ENCODE peak calls at places on chromosomes 3 and 15, in ten cellular contexts. L is Panc1, I is IMR-90, A is ascending aorta, J is esophagus squamous epithelium, T is mammary epithelial cell, D is stomach, H is right lobe of liver, U is spleen, Q is tibial artery. E is an unnamed sample.

GRCh38 chr3:51937611-51938450 is 3.9 kb downstream of the RRP9 start:
- DNase-seq in L (no peak), I (no peak), A (no peak), J (no peak), T (no peak), D (peak; percentile 20), H (no peak), U (peak; percentile 69), Q (no peak), E (no peak)

GRCh38 chr3:163622384-163622783 is 1455.9 kb downstream of the SI start:
- DNase-seq in L (no peak), I (no peak), A (no peak), J (no peak), T (no peak), D (no peak), H (no peak), U (no peak), Q (no peak), E (no peak)

GRCh38 chr15:100060276-100060926 is 281.4 kb downstream of the ADAMTS17 start:
- DNase-seq in L (no peak), I (peak; percentile 37), A (no peak), J (no peak), T (peak; percentile 70), D (peak; percentile 31), H (no peak), U (no peak), Q (no peak), E (no peak)

GRCh38 chr3:195540031-195540430 is 3.1 kb downstream of the PPP1R2 start:
- DNase-seq in L (no peak), I (no peak), A (no peak), J (no peak), T (no peak), D (no peak), H (no peak), U (no peak), Q (no peak), E (no peak)

GRCh38 chr3:27533718-27534578 is 49.8 kb upstream of the SLC4A7 start:
- DNase-seq in L (peak; percentile 99), I (peak; percentile 99), A (peak; percentile 68), J (no peak), T (peak; percentile 100), D (peak; percentile 28), H (peak; percentile 63), U (no peak), Q (peak; percentile 77), E (peak; percentile 81)

GRCh38 chr3:14216257-14217048 is 37.8 kb downstream of the LSM3 start:
- DNase-seq in L (no peak), I (no peak), A (peak; percentile 51), J (no peak), T (no peak), D (no peak), H (peak; percentile 33), U (peak; percentile 88), Q (no peak), E (no peak)

GRCh38 chr3:29440321-29441019 is 159.6 kb downstream of the RBMS3 start:
- DNase-seq in L (no peak), I (no peak), A (no peak), J (no peak), T (no peak), D (no peak), H (no peak), U (no peak), Q (no peak), E (peak; percentile 44)

GRCh38 chr3:194259982-194260856 is 90.9 kb downstream of the CPN2 start:
- DNase-seq in L (no peak), I (peak; percentile 52), A (no peak), J (no peak), T (no peak), D (peak; percentile 15), H (peak; percentile 10), U (no peak), Q (no peak), E (no peak)

GRCh38 chr3:10291641-10292040 is 1.1 kb downstream of the GHRL start:
- DNase-seq in L (no peak), I (no peak), A (no peak), J (no peak), T (no peak), D (no peak), H (no peak), U (no peak), Q (no peak), E (no peak)

GRCh38 chr3:14273886-14274517 is 95.4 kb downstream of the LSM3 start:
- DNase-seq in L (no peak), I (peak; percentile 35), A (no peak), J (no peak), T (peak; percentile 49), D (no peak), H (no peak), U (no peak), Q (no peak), E (no peak)

GRCh38 chr3:57068437-57069089 is 8.1 kb downstream of the SPATA12 start:
- DNase-seq in L (peak; percentile 77), I (peak; percentile 61), A (peak; percentile 24), J (peak; percentile 18), T (peak; percentile 90), D (no peak), H (no peak), U (peak; percentile 73), Q (peak; percentile 77), E (no peak)

GRCh38 chr15:68205558-68205944 is 419 bp upstream of the CALML4 start:
- DNase-seq in L (no peak), I (no peak), A (no peak), J (no peak), T (no peak), D (no peak), H (no peak), U (no peak), Q (no peak), E (no peak)

GRCh38 chr3:196193738-196194541 is 17.3 kb downstream of the ZDHHC19 start:
- DNase-seq in L (no peak), I (no peak), A (no peak), J (no peak), T (no peak), D (peak; percentile 90), H (peak; percentile 81), U (peak; percentile 86), Q (peak; percentile 51), E (peak; percentile 84)

GRCh38 chr3:98966862-98967554 is 65.5 kb upstream of the DCBLD2 start:
- DNase-seq in L (no peak), I (no peak), A (no peak), J (no peak), T (peak; percentile 77), D (no peak), H (no peak), U (no peak), Q (no peak), E (no peak)

GRCh38 chr15:60829416-60829815 is 350.5 kb upstream of the ICE2 start:
- DNase-seq in L (no peak), I (no peak), A (no peak), J (no peak), T (no peak), D (no peak), H (no peak), U (no peak), Q (no peak), E (no peak)

GRCh38 chr15:60831540-60831939 is 352.6 kb upstream of the ICE2 start:
- DNase-seq in L (no peak), I (no peak), A (no peak), J (no peak), T (no peak), D (no peak), H (no peak), U (no peak), Q (no peak), E (no peak)

GRCh38 chr15:60822403-60822802 is 343.5 kb upstream of the ICE2 start:
- DNase-seq in L (no peak), I (no peak), A (no peak), J (no peak), T (no peak), D (no peak), H (no peak), U (no peak), Q (no peak), E (no peak)

GRCh38 chr15:60830479-60830878 is 351.5 kb upstream of the ICE2 start:
- DNase-seq in L (no peak), I (peak; percentile 33), A (no peak), J (no peak), T (no peak), D (no peak), H (no peak), U (no peak), Q (no peak), E (no peak)

GRCh38 chr15:60827492-60827891 is 348.6 kb upstream of the ICE2 start:
- DNase-seq in L (no peak), I (no peak), A (no peak), J (no peak), T (no peak), D (no peak), H (no peak), U (no peak), Q (no peak), E (no peak)
- H3K4me3 ChIP-seq in L (no peak overlapping the region), I (no peak overlapping the region), A (no peak overlapping the region), J (no peak overlapping the region), T (no peak overlapping the region), D (no peak overlapping the region), H (no peak overlapping the region), U (no peak overlapping the region), Q (no peak overlapping the region), E (no peak overlapping the region)

GRCh38 chr3:40073310-40074007 is 236.0 kb upstream of the EIF1B start:
- DNase-seq in L (no peak), I (no peak), A (no peak), J (no peak), T (no peak), D (no peak), H (no peak), U (no peak), Q (no peak), E (no peak)
- TF ChIP-seq CTCF in L (peak; percentile 25), I (no peak), A (no peak), J (no peak), T (no peak), D (no peak), H (no peak), U (no peak), Q (no peak), E (no peak)

DNA sequence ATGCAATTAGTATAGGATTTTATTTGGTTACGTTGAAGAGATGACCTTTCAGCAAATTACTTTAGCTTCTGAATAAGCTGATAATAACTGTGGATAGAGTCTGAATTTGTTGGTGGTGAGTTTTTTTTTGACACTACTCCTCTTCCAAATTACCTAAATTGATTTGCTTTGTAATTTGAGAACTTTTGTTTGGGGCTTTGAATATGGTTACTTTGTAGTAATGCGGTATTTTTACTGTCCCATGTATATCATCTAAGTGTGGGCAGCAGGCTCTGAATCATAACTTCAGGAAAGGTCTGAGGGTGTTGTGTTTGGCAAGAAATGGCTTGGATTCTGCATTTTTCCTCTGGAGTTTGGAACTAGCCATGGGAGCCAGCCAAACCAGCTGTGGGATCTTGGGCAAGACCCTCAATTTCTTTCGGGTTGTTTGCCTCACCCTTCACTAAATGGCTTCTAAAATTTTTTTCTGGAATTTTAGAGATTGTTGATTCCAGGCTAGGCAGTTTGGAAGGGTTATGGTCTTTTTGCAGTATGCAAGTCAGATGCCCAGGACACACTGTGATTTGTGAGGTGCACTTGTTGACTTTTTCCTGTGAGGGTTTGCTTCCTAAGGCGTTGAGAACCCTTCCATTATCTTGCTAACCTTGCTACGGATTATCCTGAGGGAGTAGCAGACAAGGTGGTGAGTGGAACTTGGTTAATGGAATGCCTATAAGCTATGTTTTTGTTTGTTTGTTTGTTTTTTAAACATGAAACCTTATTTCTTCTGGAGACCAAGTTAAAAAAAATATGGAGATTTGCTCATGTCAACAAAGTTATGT is 10.4 kb downstream of the PTPRG start:
- DNase-seq in L (no peak), I (peak; percentile 84), A (no peak), J (no peak), T (no peak), D (no peak), H (no peak), U (no peak), Q (peak; percentile 58), E (no peak)
- H3K27ac ChIP-seq in L (no peak overlapping the region), I (no peak overlapping the region), A (peak overlapping the region; percentile 51), J (no peak overlapping the region), T (no peak overlapping the region), D (no peak overlapping the region), H (no peak overlapping the region), U (no peak overlapping the region), Q (peak overlapping the region; percentile 45), E (no peak overlapping the region)

GRCh38 chr15:33808720-33809119 is 159.6 kb upstream of the CHRM5 start:
- DNase-seq in L (no peak), I (no peak), A (no peak), J (no peak), T (no peak), D (no peak), H (no peak), U (no peak), Q (no peak), E (no peak)
- H3K4me3 ChIP-seq in L (no peak overlapping the region), I (no peak overlapping the region), A (no peak overlapping the region), J (no peak overlapping the region), T (no peak overlapping the region), D (no peak overlapping the region), H (no peak overlapping the region), U (no peak overlapping the region), Q (no peak overlapping the region), E (no peak overlapping the region)

E was measured in left lung.